ENCODE peak calls at places on chromosomes 1 and 21, in seven cellular contexts. F is stimulated activated CD8-positive, alpha-beta memory T cell treated with anti-CD3 and anti-CD28 coated beads, Interleukin-12 subunit alpha, Interleukin-12 subunit beta, amount 100 ng/mL, for 1 hour; O is OCI-LY7; M is MCF 10A; R is HTR-8/SVneo; E is cardiac fibroblast; P is activated effector memory CD4-positive, alpha-beta T cell treated with Interleukin-2 at 50 U/mL for 16 hours. J is an unnamed sample.

GRCh38 chr1:53690411-53690810 is 48.6 kb downstream of the GLIS1 start:
- DNase-seq in F (no peak), O (no peak), M (no peak), R (no peak), E (no peak), P (no peak), J (no peak)

GRCh38 chr21:33578214-33578613 is 10.3 kb downstream of the DONSON start:
- DNase-seq in F (no peak), O (no peak), M (no peak), R (no peak), E (peak), P (no peak), J (no peak)

GRCh38 chr1:198001776-198002408 is 84.7 kb downstream of the LHX9 start:
- DNase-seq in F (no peak), O (no peak), M (no peak), R (no peak), E (peak), P (no peak), J (no peak)

GRCh38 chr1:98496246-98496995 is 165.1 kb upstream of the SNX7 start:
- DNase-seq in F (no peak), O (no peak), M (peak), R (peak), E (no peak), P (no peak), J (no peak)

GRCh38 chr1:109918077-109918606 is 7.5 kb downstream of the CSF1 start:
- DNase-seq in F (no peak), O (peak), M (no peak), R (no peak), E (no peak), P (no peak), J (no peak)

GRCh38 chr1:236623371-236624166 is 19.3 kb upstream of the HEATR1 start:
- DNase-seq in F (no peak), O (no peak), M (peak), R (no peak), E (peak), P (no peak), J (no peak)

GRCh38 chr1:201731592-201731991 is 97.4 kb upstream of the IPO9 start:
- DNase-seq in F (no peak), O (no peak), M (no peak), R (no peak), E (peak), P (no peak), J (no peak)

GRCh38 chr1:17162941-17163340 is 42.0 kb upstream of the PADI1 start:
- DNase-seq in F (no peak), O (no peak), M (peak), R (no peak), E (no peak), P (no peak), J (no peak)

GRCh38 chr1:156677616-156678596 is 699 bp upstream of the NES start:
- DNase-seq in F (no peak), O (peak), M (peak), R (peak), E (peak), P (no peak), J (peak)

GRCh38 chr1:9909222-9910046 is 635 bp downstream of the CTNNBIP1 start:
- DNase-seq in F (no peak), O (peak), M (peak), R (no peak), E (peak), P (peak), J (no peak)

GRCh38 chr1:179867493-179868330 is 9.9 kb downstream of the TOR1AIP2 start:
- DNase-seq in F (peak), O (peak), M (peak), R (peak), E (peak), P (peak), J (peak)

GRCh38 chr1:96361961-96362360 is 359.6 kb upstream of the PTBP2 start:
- DNase-seq in F (no peak), O (no peak), M (no peak), R (no peak), E (peak), P (no peak), J (no peak)

GRCh38 chr1:27638805-27639204 is 3.8 kb upstream of the FGR start:
- DNase-seq in F (no peak), O (no peak), M (no peak), R (no peak), E (no peak), P (no peak), J (no peak)

GRCh38 chr1:202691846-202692245 is 18.4 kb downstream of the SYT2 start:
- DNase-seq in F (no peak), O (no peak), M (no peak), R (no peak), E (no peak), P (no peak), J (no peak)

GRCh38 chr1:38037481-38037939 is 9.1 kb downstream of the POU3F1 start:
- DNase-seq in F (no peak), O (peak), M (peak), R (no peak), E (peak), P (no peak), J (no peak)

GRCh38 chr1:111192643-111193519 is 7.6 kb downstream of the DENND2D start:
- DNase-seq in F (no peak), O (no peak), M (no peak), R (no peak), E (no peak), P (no peak), J (no peak)

GRCh38 chr1:154698320-154699096 is 90.5 kb upstream of the ADAR start:
- DNase-seq in F (no peak), O (no peak), M (peak), R (no peak), E (no peak), P (no peak), J (no peak)

GRCh38 chr21:14900058-14900457 is 164.7 kb downstream of the NRIP1 start:
- DNase-seq in F (no peak), O (no peak), M (no peak), R (peak), E (no peak), P (no peak), J (no peak)

GRCh38 chr1:208268541-208269337 is 24.6 kb upstream of the PLXNA2 start:
- DNase-seq in F (no peak), O (no peak), M (no peak), R (no peak), E (no peak), P (no peak), J (no peak)

GRCh38 chr1:37123266-37123665 is 89.0 kb upstream of the GRIK3 start:
- DNase-seq in F (no peak), O (no peak), M (no peak), R (no peak), E (no peak), P (no peak), J (no peak)

GRCh38 chr1:64653466-64653865 is 91.4 kb upstream of the RAVER2 start:
- DNase-seq in F (no peak), O (no peak), M (no peak), R (no peak), E (no peak), P (no peak), J (no peak)

GRCh38 chr1:24277420-24278169 is 41.6 kb upstream of the GRHL3 start:
- DNase-seq in F (no peak), O (no peak), M (no peak), R (no peak), E (peak), P (no peak), J (no peak)

GRCh38 chr1:234886081-234886874 is 242.4 kb downstream of the TOMM20 start:
- DNase-seq in F (no peak), O (no peak), M (peak), R (no peak), E (no peak), P (no peak), J (no peak)

GRCh38 chr1:20367626-20368025 is 77.0 kb downstream of the VWA5B1 start:
- DNase-seq in F (no peak), O (no peak), M (no peak), R (no peak), E (no peak), P (no peak), J (no peak)